ENCODE peak calls at places on chromosome 5, in nine cellular contexts. X is hepatocyte, V is HL-60, E is uterus, L is GM23338, A is cardiac muscle cell, Z is kidney epithelial cell, T is A673, M is astrocyte of the spinal cord. O is an unnamed sample.

GRCh38 chr5:72441861-72442540 is 65.2 kb downstream of the ZNF366 start:
- DNase-seq in L (no peak), M (peak; percentile 94), X (no peak), T (no peak), Z (peak; percentile 76), V (no peak), E (no peak), A (no peak), O (no peak)

GRCh38 chr5:118956727-118957126 is 31.6 kb downstream of the DTWD2 start:
- DNase-seq in E (no peak), L (peak; percentile 49), V (no peak), Z (no peak), X (peak; percentile 49), A (peak; percentile 15), T (peak; percentile 51), M (peak; percentile 32), O (no peak)

GRCh38 chr5:19608434-19608833 is 379.6 kb downstream of the CDH18 start:
- DNase-seq in Z (no peak), L (peak; percentile 24), A (no peak), E (no peak), V (no peak), M (peak; percentile 33), X (no peak), T (peak; percentile 9), O (no peak)

GRCh38 chr5:127961006-127961763 is 122.4 kb upstream of the SLC12A2 start:
- DNase-seq in V (no peak), X (no peak), M (no peak), T (no peak), E (no peak), L (no peak), Z (no peak), A (no peak), O (no peak)

GRCh38 chr5:142097681-142098080 is 10.9 kb upstream of the NDFIP1 start:
- DNase-seq in E (no peak), L (no peak), X (peak; percentile 30), T (no peak), A (no peak), M (no peak), V (no peak), Z (no peak), O (no peak)

GRCh38 chr5:174222891-174223290 is 177.4 kb downstream of the NSG2 start:
- DNase-seq in E (no peak), Z (no peak), V (no peak), L (peak; percentile 21), A (no peak), M (no peak), T (no peak), X (no peak), O (no peak)

GRCh38 chr5:76041863-76042262 is 41.3 kb upstream of the SV2C start:
- DNase-seq in L (peak; percentile 65), T (peak; percentile 26), A (peak; percentile 76), V (no peak), E (no peak), M (no peak), X (peak; percentile 50), Z (no peak), O (no peak)

GRCh38 chr5:142482207-142482606 is 157.4 kb upstream of the SPRY4 start:
- DNase-seq in X (no peak), M (no peak), T (no peak), A (no peak), V (no peak), L (no peak), E (no peak), Z (no peak), O (no peak)

GRCh38 chr5:63155310-63155631 is 576.7 kb downstream of the LRRC70 start:
- DNase-seq in V (no peak), T (no peak), X (no peak), Z (no peak), A (no peak), E (no peak), L (no peak), M (no peak), O (no peak)

GRCh38 chr5:122312670-122312988 is 592 bp downstream of the SNCAIP start:
- DNase-seq in M (peak; percentile 45), A (peak; percentile 59), T (peak; percentile 4), V (no peak), L (peak; percentile 53), X (peak; percentile 61), E (peak; percentile 44), Z (no peak), O (no peak)

GRCh38 chr5:59673438-59674058 is 220.0 kb downstream of the PDE4D start:
- DNase-seq in Z (no peak), L (peak; percentile 76), X (peak; percentile 68), M (peak; percentile 69), T (peak; percentile 66), E (no peak), V (peak; percentile 1), A (peak; percentile 63), O (no peak)

GRCh38 chr5:114055318-114055788 is 306.5 kb upstream of the KCNN2 start:
- DNase-seq in A (peak; percentile 95), V (no peak), X (peak; percentile 84), L (peak; percentile 88), Z (no peak), T (peak; percentile 66), E (peak; percentile 45), M (peak; percentile 61), O (no peak)

DNA sequence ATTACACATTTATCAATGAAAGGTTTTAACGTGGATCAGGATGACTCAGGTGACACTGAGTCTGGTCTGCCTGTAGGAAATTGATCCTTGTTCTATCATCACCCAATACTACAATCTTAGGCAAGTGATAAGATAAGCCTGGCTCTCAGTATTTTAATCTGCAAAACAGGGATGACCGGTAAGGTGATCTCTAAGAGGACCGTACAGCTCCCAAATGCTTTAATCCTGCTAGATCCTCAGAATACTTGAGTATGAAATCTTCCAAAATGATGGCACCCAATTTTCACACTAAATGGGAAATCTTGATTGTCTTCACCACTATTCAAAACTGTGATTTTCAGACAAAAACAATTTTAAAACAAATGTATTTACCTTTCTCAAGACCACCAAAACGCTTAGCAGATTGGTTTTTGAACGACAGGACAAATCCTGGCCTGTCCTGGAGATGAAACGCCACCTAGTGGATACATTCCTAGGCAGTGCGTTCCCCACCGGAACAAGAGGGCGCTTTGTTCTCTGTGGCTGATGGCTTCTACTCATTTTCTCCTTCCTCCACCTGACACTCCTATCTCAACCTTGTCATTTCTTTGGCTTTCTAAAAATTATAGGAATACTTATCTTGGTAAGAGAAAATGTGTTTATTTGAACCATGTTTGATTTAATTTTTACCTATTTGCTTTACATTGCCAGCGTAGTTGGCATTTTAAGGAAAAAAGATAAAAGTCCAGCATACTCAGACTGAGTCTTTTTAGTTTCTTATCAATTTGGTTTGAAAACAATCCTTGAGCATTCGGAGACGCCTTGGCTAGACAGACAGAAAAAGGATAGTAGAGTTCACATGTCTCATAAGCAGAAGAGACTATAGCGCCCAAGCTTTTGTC is 41.2 kb upstream of the VCAN start:
- DNase-seq in L (peak; percentile 92), T (peak; percentile 69), Z (peak; percentile 25), M (peak; percentile 69), A (peak; percentile 87), V (peak; percentile 21), E (peak; percentile 23), X (peak; percentile 82), O (peak; percentile 41)
- TF ChIP-seq CTCF in L (peak; percentile 98), T (peak; percentile 95), Z (peak; percentile 87), M (peak; percentile 94), A (peak; percentile 96), V (peak; percentile 49), E (peak; percentile 52), X (peak; percentile 85), O (peak; percentile 86)

DNA sequence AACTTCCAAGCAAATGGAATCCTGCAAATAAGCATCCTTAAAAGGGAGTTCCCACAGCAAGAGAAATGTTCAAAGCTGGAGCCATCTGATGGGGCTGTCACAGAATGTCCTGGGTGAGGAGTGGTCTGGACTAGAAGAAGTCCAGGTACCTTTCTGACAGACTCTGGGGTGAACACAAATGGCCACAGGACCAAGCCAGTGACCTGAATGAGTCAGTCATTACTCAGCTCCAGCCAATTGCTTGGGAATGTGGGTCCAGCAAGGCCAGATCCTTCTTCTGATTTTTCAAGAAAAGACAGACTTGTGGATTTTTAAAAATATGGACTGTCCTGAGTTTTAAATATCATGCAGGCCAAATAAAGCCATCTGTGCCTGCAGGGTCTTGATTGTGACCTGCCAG is 30.1 kb downstream of the GALNT10 start:
- DNase-seq in X (no peak), T (no peak), L (no peak), E (no peak), Z (peak; percentile 45), A (no peak), V (no peak), M (peak; percentile 76), O (no peak)
- H3K4me3 ChIP-seq in X (no peak overlapping the region), T (no peak overlapping the region), L (no peak overlapping the region), E (no peak overlapping the region), Z (no peak overlapping the region), A (no peak overlapping the region), V (no peak overlapping the region), M (no peak overlapping the region), O (no peak overlapping the region)

DNA sequence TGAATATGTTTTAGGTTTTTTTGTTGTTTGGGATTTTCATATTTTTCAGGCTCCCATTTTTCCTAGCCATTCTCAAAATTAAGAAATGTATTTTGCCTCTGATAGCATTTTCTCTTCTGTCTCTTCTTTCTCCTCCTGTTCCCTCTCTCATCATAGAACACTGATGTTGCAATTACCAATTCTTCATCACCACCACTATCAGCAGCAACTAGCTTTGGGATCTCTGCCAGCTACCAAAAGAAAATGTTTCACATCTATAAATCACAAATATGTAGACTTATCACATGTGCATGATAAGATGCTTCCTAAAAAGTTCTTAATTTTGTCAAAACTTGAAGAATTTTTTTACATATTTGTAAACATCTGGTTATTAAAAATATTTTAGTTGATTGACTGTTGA is 887.1 kb downstream of the MAT2B start:
- DNase-seq in T (no peak), Z (no peak), M (no peak), L (no peak), A (no peak), E (no peak), V (no peak), X (no peak), O (no peak)
- TF ChIP-seq CTCF in T (no peak), Z (no peak), M (no peak), L (no peak), A (no peak), E (no peak), V (no peak), X (no peak), O (no peak)

GRCh38 chr5:124751031-124751430 is 4.6 kb upstream of the ZNF608 start:
- DNase-seq in M (no peak), L (peak; percentile 79), Z (no peak), E (no peak), A (no peak), T (no peak), V (no peak), X (no peak), O (no peak)
- H3K4me3 ChIP-seq in M (no peak overlapping the region), L (peak overlapping the region; percentile 25), Z (no peak overlapping the region), E (no peak overlapping the region), A (no peak overlapping the region), T (no peak overlapping the region), V (no peak overlapping the region), X (no peak overlapping the region), O (no peak overlapping the region)

O was measured in GM12864.